ENCODE peak calls at places on chromosomes 3 and 15, in ten cellular contexts. N is A673; O is upper lobe of right lung; X is CD8-positive, alpha-beta memory T cell; Y is BJ; Z is ascending aorta; D is foreskin fibroblast; P is heart right ventricle; L is GM23248; Q is cardiac fibroblast. J is an unnamed sample.
A peak's percentile ranks its signal among the peaks of the same experiment; 100 is the strongest.

GRCh38 chr3:70821602-70822001 is 509.2 kb upstream of the MDFIC2 start:
- DNase-seq in N (no peak), O (no peak), X (no peak), Y (no peak), Z (no peak), D (no peak), P (no peak), L (no peak), Q (no peak), J (no peak)

GRCh38 chr15:34154725-34155204 is 52.9 kb downstream of the PGBD4 start:
- DNase-seq in N (no peak), O (no peak), X (no peak), Y (no peak), Z (no peak), D (peak; percentile 18), P (no peak), L (peak; percentile 35), Q (peak; percentile 4), J (no peak)

GRCh38 chr15:72724028-72724427 is 38.0 kb downstream of the BBS4 start:
- DNase-seq in N (no peak), O (no peak), X (no peak), Y (no peak), Z (no peak), D (no peak), P (no peak), L (peak; percentile 10), Q (no peak), J (no peak)

GRCh38 chr15:74608776-74609175 is 6.9 kb upstream of the CLK3 start:
- DNase-seq in N (no peak), O (no peak), X (no peak), Y (no peak), Z (no peak), D (no peak), P (no peak), L (no peak), Q (no peak), J (no peak)

GRCh38 chr3:117788086-117788485 is 1078.5 kb downstream of the TUSC7 start:
- DNase-seq in N (peak; percentile 35), O (peak; percentile 37), X (no peak), Y (peak; percentile 60), Z (no peak), D (peak; percentile 83), P (no peak), L (peak; percentile 83), Q (peak; percentile 41), J (no peak)

GRCh38 chr3:184717608-184717995 is 5.7 kb upstream of the MAGEF1 start:
- DNase-seq in N (no peak), O (no peak), X (no peak), Y (no peak), Z (no peak), D (no peak), P (no peak), L (peak; percentile 4), Q (no peak), J (no peak)

GRCh38 chr3:44529927-44530326 is 25.1 kb upstream of the ZKSCAN7 start:
- DNase-seq in N (no peak), O (no peak), X (no peak), Y (no peak), Z (no peak), D (no peak), P (no peak), L (peak; percentile 41), Q (peak; percentile 8), J (peak; percentile 29)

GRCh38 chr3:53804697-53805462 is 41.3 kb downstream of the CHDH start:
- DNase-seq in N (no peak), O (peak; percentile 45), X (no peak), Y (peak; percentile 52), Z (no peak), D (peak; percentile 65), P (no peak), L (peak; percentile 96), Q (peak; percentile 54), J (no peak)

GRCh38 chr3:149609595-149609994 is 48.2 kb downstream of the WWTR1 start:
- DNase-seq in N (no peak), O (no peak), X (no peak), Y (no peak), Z (no peak), D (no peak), P (no peak), L (no peak), Q (no peak), J (no peak)

GRCh38 chr3:160331127-160331937 is 67.7 kb downstream of the IFT80 start:
- DNase-seq in N (no peak), O (no peak), X (no peak), Y (peak; percentile 67), Z (no peak), D (peak; percentile 73), P (no peak), L (peak; percentile 86), Q (peak; percentile 86), J (no peak)

GRCh38 chr3:106380232-106380631 is 511.4 kb upstream of the CBLB start:
- DNase-seq in N (no peak), O (no peak), X (no peak), Y (no peak), Z (no peak), D (no peak), P (no peak), L (no peak), Q (peak; percentile 2), J (no peak)

GRCh38 chr3:182364723-182365650 is 428.3 kb upstream of the ATP11B start:
- DNase-seq in N (peak; percentile 96), O (no peak), X (no peak), Y (no peak), Z (no peak), D (no peak), P (no peak), L (no peak), Q (no peak), J (no peak)

GRCh38 chr15:31472636-31473383 is 146.2 kb downstream of the KLF13 start:
- DNase-seq in N (no peak), O (no peak), X (peak; percentile 74), Y (no peak), Z (no peak), D (peak; percentile 29), P (no peak), L (peak; percentile 68), Q (peak; percentile 53), J (no peak)

GRCh38 chr3:131036200-131036816 is 9.6 kb downstream of the NEK11 start:
- DNase-seq in N (no peak), O (no peak), X (no peak), Y (peak; percentile 23), Z (no peak), D (peak; percentile 57), P (no peak), L (peak; percentile 78), Q (peak; percentile 59), J (no peak)

GRCh38 chr3:86951343-86951742 is 39.6 kb downstream of the VGLL3 start:
- DNase-seq in N (no peak), O (no peak), X (no peak), Y (no peak), Z (no peak), D (peak; percentile 69), P (no peak), L (peak; percentile 89), Q (no peak), J (no peak)

GRCh38 chr3:86954751-86955150 is 36.2 kb downstream of the VGLL3 start:
- DNase-seq in N (peak; percentile 56), O (no peak), X (no peak), Y (no peak), Z (no peak), D (no peak), P (no peak), L (peak; percentile 40), Q (no peak), J (no peak)

GRCh38 chr3:86958534-86958933 is 32.4 kb downstream of the VGLL3 start:
- DNase-seq in N (no peak), O (no peak), X (no peak), Y (peak; percentile 73), Z (no peak), D (peak; percentile 89), P (no peak), L (peak; percentile 90), Q (peak; percentile 51), J (no peak)

GRCh38 chr3:86950717-86951116 is 40.2 kb downstream of the VGLL3 start:
- DNase-seq in N (no peak), O (no peak), X (no peak), Y (no peak), Z (no peak), D (no peak), P (no peak), L (no peak), Q (no peak), J (no peak)

GRCh38 chr3:86954226-86954625 is 36.7 kb downstream of the VGLL3 start:
- DNase-seq in N (peak; percentile 34), O (no peak), X (no peak), Y (no peak), Z (no peak), D (no peak), P (no peak), L (no peak), Q (no peak), J (no peak)
- H3K4me3 ChIP-seq in N (no peak overlapping the region), O (no peak overlapping the region), X (no peak overlapping the region), Y (no peak overlapping the region), Z (no peak overlapping the region), D (no peak overlapping the region), P (no peak overlapping the region), L (peak overlapping the region; percentile 19), Q (no peak overlapping the region), J (no peak overlapping the region)

DNA sequence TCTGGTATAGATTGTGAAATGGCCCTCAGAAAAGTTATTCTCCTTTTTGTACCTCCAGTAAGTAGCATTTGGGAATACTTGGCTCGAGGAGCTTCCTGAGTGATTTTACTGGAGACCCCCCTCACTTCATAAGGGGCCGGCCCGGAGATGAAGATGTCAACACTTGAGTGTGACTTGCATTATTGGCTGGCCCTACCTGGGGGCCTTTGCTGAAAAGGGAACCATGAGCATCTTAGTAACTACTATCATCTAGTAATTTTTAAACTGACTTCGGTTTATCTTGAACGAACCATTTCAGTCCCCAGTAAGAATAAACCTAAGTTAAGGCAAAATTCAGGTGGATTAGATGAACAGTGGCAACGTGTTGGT is 1.3 kb downstream of the FAIM start:
- DNase-seq in N (no peak), O (no peak), X (no peak), Y (no peak), Z (no peak), D (no peak), P (no peak), L (no peak), Q (no peak), J (no peak)
- H3K4me3 ChIP-seq in N (peak overlapping the region; percentile 63), O (peak overlapping the region; percentile 74), X (no peak overlapping the region), Y (peak overlapping the region; percentile 51), Z (peak overlapping the region; percentile 93), D (peak overlapping the region; percentile 58), P (peak overlapping the region; percentile 95), L (peak overlapping the region; percentile 76), Q (peak overlapping the region; percentile 63), J (peak overlapping the region; percentile 61)

GRCh38 chr15:71116366-71116765 is 1.1 kb downstream of the THSD4 start:
- DNase-seq in N (no peak), O (no peak), X (no peak), Y (no peak), Z (no peak), D (no peak), P (no peak), L (no peak), Q (no peak), J (no peak)
- H3K4me3 ChIP-seq in N (peak overlapping the region; percentile 52), O (peak overlapping the region; percentile 64), X (no peak overlapping the region), Y (peak overlapping the region; percentile 75), Z (peak overlapping the region; percentile 86), D (peak overlapping the region; percentile 84), P (peak overlapping the region; percentile 58), L (peak overlapping the region; percentile 91), Q (peak overlapping the region; percentile 72), J (peak overlapping the region; percentile 51)

DNA sequence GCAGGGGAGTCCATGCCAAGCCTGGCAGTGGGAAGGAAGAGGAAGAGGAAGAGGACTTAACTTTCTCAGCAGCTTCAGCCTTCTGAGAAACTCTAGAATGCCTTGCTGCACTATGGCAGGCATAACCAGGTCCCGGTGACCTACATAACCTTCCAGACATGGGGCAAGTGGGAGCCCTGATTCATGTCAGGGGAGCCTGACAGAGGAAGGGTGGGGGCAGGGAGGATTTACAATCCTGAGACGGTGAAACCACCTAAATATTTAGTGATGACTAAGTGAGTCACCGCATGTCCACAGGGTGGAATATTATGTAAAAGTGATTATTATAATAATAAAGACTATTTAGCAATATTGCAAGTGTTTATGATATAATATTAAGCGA is 46.7 kb downstream of the AMOTL2 start:
- DNase-seq in N (no peak), O (no peak), X (no peak), Y (peak; percentile 62), Z (no peak), D (peak; percentile 90), P (no peak), L (peak; percentile 95), Q (no peak), J (peak; percentile 1)
- H3K4me3 ChIP-seq in N (no peak overlapping the region), O (no peak overlapping the region), X (no peak overlapping the region), Y (no peak overlapping the region), Z (no peak overlapping the region), D (no peak overlapping the region), P (no peak overlapping the region), L (peak overlapping the region; percentile 41), Q (peak overlapping the region; percentile 22), J (no peak overlapping the region)

J was measured in WERI-Rb-1.